ENCODE peak calls at places on chromosomes 16 and 17, in nine cellular contexts. One of them, this sample, is unnamed.

GRCh38 chr17:29958947-29959657 is 17.7 kb downstream of the EFCAB5 start:
- DNase-seq in heart left ventricle: no peak
- DNase-seq in heart right ventricle: no peak
- DNase-seq in adrenal gland: no peak
- DNase-seq in sigmoid colon: no peak
- DNase-seq in bronchial epithelial cell: peak; percentile 88
- DNase-seq in testis: no peak
- DNase-seq in H1: no peak
- DNase-seq in esophagus muscularis mucosa: no peak
- DNase-seq in this sample: no peak

GRCh38 chr16:86595983-86596605 is 17.7 kb downstream of the FOXL1 start:
- DNase-seq in heart left ventricle: no peak
- DNase-seq in heart right ventricle: no peak
- DNase-seq in adrenal gland: no peak
- DNase-seq in sigmoid colon: no peak
- DNase-seq in bronchial epithelial cell: no peak
- DNase-seq in testis: no peak
- DNase-seq in H1: no peak
- DNase-seq in esophagus muscularis mucosa: no peak
- DNase-seq in this sample: no peak

GRCh38 chr17:69655902-69656301 is 241.4 kb downstream of the MAP2K6 start:
- DNase-seq in heart left ventricle: no peak
- DNase-seq in heart right ventricle: no peak
- DNase-seq in adrenal gland: no peak
- DNase-seq in sigmoid colon: no peak
- DNase-seq in bronchial epithelial cell: no peak
- DNase-seq in testis: no peak
- DNase-seq in H1: no peak
- DNase-seq in esophagus muscularis mucosa: no peak
- DNase-seq in this sample: no peak

GRCh38 chr16:55116165-55116894 is 185.7 kb downstream of the IRX5 start:
- DNase-seq in heart left ventricle: no peak
- DNase-seq in heart right ventricle: no peak
- DNase-seq in adrenal gland: no peak
- DNase-seq in sigmoid colon: no peak
- DNase-seq in bronchial epithelial cell: peak; percentile 37
- DNase-seq in testis: no peak
- DNase-seq in H1: no peak
- DNase-seq in esophagus muscularis mucosa: no peak
- DNase-seq in this sample: no peak

GRCh38 chr17:77479817-77480508 is 339.2 kb downstream of the SEC14L1 start:
- DNase-seq in heart left ventricle: no peak
- DNase-seq in heart right ventricle: no peak
- DNase-seq in adrenal gland: no peak
- DNase-seq in sigmoid colon: no peak
- DNase-seq in bronchial epithelial cell: no peak
- DNase-seq in testis: no peak
- DNase-seq in H1: no peak
- DNase-seq in esophagus muscularis mucosa: no peak
- DNase-seq in this sample: no peak

GRCh38 chr16:50160495-50161164 is 7.5 kb downstream of the TENT4B start:
- DNase-seq in heart left ventricle: no peak
- DNase-seq in heart right ventricle: no peak
- DNase-seq in adrenal gland: no peak
- DNase-seq in sigmoid colon: no peak
- DNase-seq in bronchial epithelial cell: no peak
- DNase-seq in testis: no peak
- DNase-seq in H1: no peak
- DNase-seq in esophagus muscularis mucosa: no peak
- DNase-seq in this sample: no peak

GRCh38 chr16:31219154-31219741 is 2.3 kb upstream of the PYDC1 start:
- DNase-seq in heart left ventricle: no peak
- DNase-seq in heart right ventricle: no peak
- DNase-seq in adrenal gland: no peak
- DNase-seq in sigmoid colon: no peak
- DNase-seq in bronchial epithelial cell: no peak
- DNase-seq in testis: no peak
- DNase-seq in H1: no peak
- DNase-seq in esophagus muscularis mucosa: no peak
- DNase-seq in this sample: no peak

GRCh38 chr17:65109990-65110680 is 27.0 kb upstream of the RGS9 start:
- DNase-seq in heart left ventricle: no peak
- DNase-seq in heart right ventricle: no peak
- DNase-seq in adrenal gland: no peak
- DNase-seq in sigmoid colon: peak; percentile 21
- DNase-seq in bronchial epithelial cell: peak; percentile 52
- DNase-seq in testis: no peak
- DNase-seq in H1: no peak
- DNase-seq in esophagus muscularis mucosa: no peak
- DNase-seq in this sample: no peak

GRCh38 chr17:74987909-74988711 is 678 bp downstream of the CDR2L start:
- DNase-seq in heart left ventricle: peak; percentile 93
- DNase-seq in heart right ventricle: peak; percentile 95
- DNase-seq in adrenal gland: peak; percentile 82
- DNase-seq in sigmoid colon: peak; percentile 95
- DNase-seq in bronchial epithelial cell: peak; percentile 39
- DNase-seq in testis: peak; percentile 85
- DNase-seq in H1: peak; percentile 81
- DNase-seq in esophagus muscularis mucosa: peak; percentile 94
- DNase-seq in this sample: peak; percentile 69

GRCh38 chr16:30186782-30187555 is 3.6 kb downstream of the CORO1A start:
- DNase-seq in heart left ventricle: peak; percentile 67
- DNase-seq in heart right ventricle: peak; percentile 66
- DNase-seq in adrenal gland: peak; percentile 68
- DNase-seq in sigmoid colon: peak; percentile 81
- DNase-seq in bronchial epithelial cell: peak; percentile 27
- DNase-seq in testis: peak; percentile 61
- DNase-seq in H1: peak; percentile 94
- DNase-seq in esophagus muscularis mucosa: no peak
- DNase-seq in this sample: peak; percentile 58

GRCh38 chr17:16527298-16527697 is 35.3 kb upstream of the LRRC75A start:
- DNase-seq in heart left ventricle: no peak
- DNase-seq in heart right ventricle: no peak
- DNase-seq in adrenal gland: no peak
- DNase-seq in sigmoid colon: no peak
- DNase-seq in bronchial epithelial cell: no peak
- DNase-seq in testis: no peak
- DNase-seq in H1: no peak
- DNase-seq in esophagus muscularis mucosa: peak; percentile 39
- DNase-seq in this sample: no peak

GRCh38 chr16:78147846-78148535 is 48.5 kb downstream of the WWOX start:
- DNase-seq in heart left ventricle: no peak
- DNase-seq in heart right ventricle: no peak
- DNase-seq in adrenal gland: no peak
- DNase-seq in sigmoid colon: no peak
- DNase-seq in bronchial epithelial cell: peak; percentile 51
- DNase-seq in testis: no peak
- DNase-seq in H1: no peak
- DNase-seq in esophagus muscularis mucosa: peak; percentile 17
- DNase-seq in this sample: no peak

GRCh38 chr17:6279659-6280058 is 155.3 kb downstream of the AIPL1 start:
- DNase-seq in heart left ventricle: no peak
- DNase-seq in heart right ventricle: no peak
- DNase-seq in adrenal gland: no peak
- DNase-seq in sigmoid colon: no peak
- DNase-seq in bronchial epithelial cell: peak; percentile 80
- DNase-seq in testis: no peak
- DNase-seq in H1: peak; percentile 74
- DNase-seq in esophagus muscularis mucosa: no peak
- DNase-seq in this sample: no peak

GRCh38 chr17:7844292-7845154 is 10.3 kb upstream of the TMEM88 start:
- DNase-seq in heart left ventricle: peak; percentile 94
- DNase-seq in heart right ventricle: peak; percentile 94
- DNase-seq in adrenal gland: peak; percentile 97
- DNase-seq in sigmoid colon: peak; percentile 97
- DNase-seq in bronchial epithelial cell: peak; percentile 90
- DNase-seq in testis: peak; percentile 97
- DNase-seq in H1: peak; percentile 88
- DNase-seq in esophagus muscularis mucosa: peak; percentile 98
- DNase-seq in this sample: peak; percentile 93

GRCh38 chr17:64240261-64240740 is 22.8 kb downstream of the TEX2 start:
- DNase-seq in heart left ventricle: peak; percentile 32
- DNase-seq in heart right ventricle: no peak
- DNase-seq in adrenal gland: peak; percentile 43
- DNase-seq in sigmoid colon: no peak
- DNase-seq in bronchial epithelial cell: no peak
- DNase-seq in testis: no peak
- DNase-seq in H1: no peak
- DNase-seq in esophagus muscularis mucosa: no peak
- DNase-seq in this sample: peak; percentile 45

GRCh38 chr16:3760518-3760917 is 43.2 kb upstream of the TRAP1 start:
- DNase-seq in heart left ventricle: no peak
- DNase-seq in heart right ventricle: no peak
- DNase-seq in adrenal gland: no peak
- DNase-seq in sigmoid colon: no peak
- DNase-seq in bronchial epithelial cell: no peak
- DNase-seq in testis: peak; percentile 2
- DNase-seq in H1: no peak
- DNase-seq in esophagus muscularis mucosa: no peak
- DNase-seq in this sample: no peak
- H3K36me3 ChIP-seq in heart left ventricle: peaks cover 50% of the 10 kb centered on the region
- H3K36me3 ChIP-seq in heart right ventricle: peaks cover 14% of the 10 kb centered on the region
- H3K36me3 ChIP-seq in adrenal gland: no peaks in the 10 kb centered on the region
- H3K36me3 ChIP-seq in sigmoid colon: peaks cover 37% of the 10 kb centered on the region
- H3K36me3 ChIP-seq in bronchial epithelial cell: peaks cover 14% of the 10 kb centered on the region
- H3K36me3 ChIP-seq in testis: no peaks in the 10 kb centered on the region
- H3K36me3 ChIP-seq in H1: peaks cover 8% of the 10 kb centered on the region
- H3K36me3 ChIP-seq in esophagus muscularis mucosa: peaks cover 70% of the 10 kb centered on the region
- H3K36me3 ChIP-seq in this sample: peaks cover 31% of the 10 kb centered on the region

DNA sequence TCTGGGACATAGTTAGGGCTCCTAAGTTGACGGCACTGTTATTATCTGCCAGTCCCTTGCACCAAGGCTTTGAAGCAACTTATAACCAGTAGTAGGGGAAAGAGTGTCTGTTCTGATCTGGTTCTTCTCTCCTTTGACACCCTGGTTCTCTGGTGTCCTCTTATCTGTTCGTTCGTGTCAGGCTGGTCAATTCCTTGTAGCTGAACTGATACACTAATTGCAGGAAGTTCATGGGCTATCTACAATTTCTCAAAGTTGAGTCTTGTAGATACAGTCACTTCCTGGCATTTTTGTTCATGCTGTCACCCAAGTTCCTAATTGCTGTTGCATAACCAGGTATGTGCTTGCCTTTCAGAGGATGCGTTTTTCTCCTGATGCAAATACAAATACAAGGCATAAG is 17.3 kb upstream of the MYO1D start:
- DNase-seq in heart left ventricle: no peak
- DNase-seq in heart right ventricle: no peak
- DNase-seq in adrenal gland: no peak
- DNase-seq in sigmoid colon: no peak
- DNase-seq in bronchial epithelial cell: peak; percentile 88
- DNase-seq in testis: no peak
- DNase-seq in H1: no peak
- DNase-seq in esophagus muscularis mucosa: peak; percentile 14
- DNase-seq in this sample: no peak
- H3K36me3 ChIP-seq in heart left ventricle: no peaks in the 10 kb centered on the region
- H3K36me3 ChIP-seq in heart right ventricle: no peaks in the 10 kb centered on the region
- H3K36me3 ChIP-seq in adrenal gland: no peaks in the 10 kb centered on the region
- H3K36me3 ChIP-seq in sigmoid colon: no peaks in the 10 kb centered on the region
- H3K36me3 ChIP-seq in bronchial epithelial cell: no peaks in the 10 kb centered on the region
- H3K36me3 ChIP-seq in testis: no peaks in the 10 kb centered on the region
- H3K36me3 ChIP-seq in H1: no peaks in the 10 kb centered on the region
- H3K36me3 ChIP-seq in esophagus muscularis mucosa: no peaks in the 10 kb centered on the region
- H3K36me3 ChIP-seq in this sample: no peaks in the 10 kb centered on the region

DNA sequence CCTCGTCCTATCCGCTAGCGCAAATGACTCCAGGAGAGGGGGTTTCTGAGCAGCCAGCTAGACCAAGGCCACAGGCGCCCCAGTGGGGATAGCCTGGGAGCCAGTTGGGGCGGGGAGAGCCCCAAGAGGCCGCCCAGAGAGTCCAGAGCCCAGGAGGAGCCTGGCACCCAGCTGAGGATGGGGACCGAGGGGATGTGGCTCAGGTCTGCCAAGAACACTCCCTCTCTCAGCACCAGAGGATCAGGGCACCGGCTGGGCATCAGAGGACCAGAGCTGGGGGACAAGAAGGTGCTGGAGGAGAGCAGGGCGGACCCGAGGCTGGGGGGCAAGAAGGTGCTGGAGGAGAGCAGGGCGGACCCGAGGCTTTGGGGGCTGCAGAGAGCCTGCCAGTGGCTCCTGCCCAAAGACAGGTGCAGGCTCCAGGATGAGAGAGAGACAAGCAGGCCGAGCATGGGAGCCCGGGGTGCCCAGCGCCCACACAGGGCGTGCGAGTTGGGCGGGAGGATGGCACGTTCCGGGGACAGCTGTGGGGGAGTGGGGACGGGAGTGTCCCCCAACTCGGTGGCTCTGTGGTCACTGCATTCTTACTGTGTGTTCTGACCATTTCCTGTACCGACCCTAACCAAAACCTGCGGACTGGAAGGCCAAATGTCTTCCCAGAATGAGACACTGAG is 39.4 kb downstream of the TIMM22 start:
- DNase-seq in heart left ventricle: no peak
- DNase-seq in heart right ventricle: no peak
- DNase-seq in adrenal gland: no peak
- DNase-seq in sigmoid colon: no peak
- DNase-seq in bronchial epithelial cell: no peak
- DNase-seq in testis: no peak
- DNase-seq in H1: no peak
- DNase-seq in esophagus muscularis mucosa: no peak
- DNase-seq in this sample: no peak
- H3K36me3 ChIP-seq in heart left ventricle: peaks cover 16% of the 10 kb centered on the region
- H3K36me3 ChIP-seq in heart right ventricle: no peaks in the 10 kb centered on the region
- H3K36me3 ChIP-seq in adrenal gland: no peaks in the 10 kb centered on the region
- H3K36me3 ChIP-seq in sigmoid colon: no peaks in the 10 kb centered on the region
- H3K36me3 ChIP-seq in bronchial epithelial cell: peaks cover 10% of the 10 kb centered on the region
- H3K36me3 ChIP-seq in testis: no peaks in the 10 kb centered on the region
- H3K36me3 ChIP-seq in H1: no peaks in the 10 kb centered on the region
- H3K36me3 ChIP-seq in esophagus muscularis mucosa: peaks cover 10% of the 10 kb centered on the region
- H3K36me3 ChIP-seq in this sample: no peaks in the 10 kb centered on the region

GRCh38 chr16:88720396-88720970 is 14.2 kb downstream of the CTU2 start:
- DNase-seq in heart left ventricle: no peak
- DNase-seq in heart right ventricle: no peak
- DNase-seq in adrenal gland: no peak
- DNase-seq in sigmoid colon: no peak
- DNase-seq in bronchial epithelial cell: no peak
- DNase-seq in testis: no peak
- DNase-seq in H1: no peak
- DNase-seq in esophagus muscularis mucosa: no peak
- DNase-seq in this sample: no peak

GRCh38 chr16:88718178-88718577 is 11.9 kb downstream of the CTU2 start:
- DNase-seq in heart left ventricle: no peak
- DNase-seq in heart right ventricle: no peak
- DNase-seq in adrenal gland: no peak
- DNase-seq in sigmoid colon: no peak
- DNase-seq in bronchial epithelial cell: no peak
- DNase-seq in testis: no peak
- DNase-seq in H1: no peak
- DNase-seq in esophagus muscularis mucosa: no peak
- DNase-seq in this sample: no peak

GRCh38 chr16:88721236-88721635 is 14.9 kb downstream of the CTU2 start:
- DNase-seq in heart left ventricle: no peak
- DNase-seq in heart right ventricle: no peak
- DNase-seq in adrenal gland: no peak
- DNase-seq in sigmoid colon: no peak
- DNase-seq in bronchial epithelial cell: no peak
- DNase-seq in testis: no peak
- DNase-seq in H1: no peak
- DNase-seq in esophagus muscularis mucosa: no peak
- DNase-seq in this sample: no peak

GRCh38 chr16:88719933-88720296 is 13.6 kb downstream of the CTU2 start:
- DNase-seq in heart left ventricle: no peak
- DNase-seq in heart right ventricle: no peak
- DNase-seq in adrenal gland: no peak
- DNase-seq in sigmoid colon: no peak
- DNase-seq in bronchial epithelial cell: no peak
- DNase-seq in testis: no peak
- DNase-seq in H1: no peak
- DNase-seq in esophagus muscularis mucosa: no peak
- DNase-seq in this sample: no peak

GRCh38 chr16:88719267-88719932 is 13.1 kb downstream of the CTU2 start:
- DNase-seq in heart left ventricle: peak; percentile 62
- DNase-seq in heart right ventricle: peak; percentile 47
- DNase-seq in adrenal gland: no peak
- DNase-seq in sigmoid colon: peak; percentile 94
- DNase-seq in bronchial epithelial cell: no peak
- DNase-seq in testis: peak; percentile 76
- DNase-seq in H1: no peak
- DNase-seq in esophagus muscularis mucosa: no peak
- DNase-seq in this sample: peak; percentile 85
- H3K36me3 ChIP-seq in heart left ventricle: peaks cover 98% of the 10 kb centered on the region
- H3K36me3 ChIP-seq in heart right ventricle: peaks cover 6% of the 10 kb centered on the region
- H3K36me3 ChIP-seq in adrenal gland: no peaks in the 10 kb centered on the region
- H3K36me3 ChIP-seq in sigmoid colon: peaks cover 89% of the 10 kb centered on the region
- H3K36me3 ChIP-seq in bronchial epithelial cell: peaks cover 57% of the 10 kb centered on the region
- H3K36me3 ChIP-seq in testis: no peaks in the 10 kb centered on the region
- H3K36me3 ChIP-seq in H1: peaks cover 4% of the 10 kb centered on the region
- H3K36me3 ChIP-seq in esophagus muscularis mucosa: peaks cover 100% of the 10 kb centered on the region
- H3K36me3 ChIP-seq in this sample: peaks cover 76% of the 10 kb centered on the region

This sample was measured in thyroid gland.